ENCODE peak calls at places on chromosomes 12 and 14, in five cellular contexts. Y is neuronal stem cell, F is H9, V is mesenchymal stem cell, G is mesendoderm. Z is an unnamed sample.

GRCh38 chr12:15904378-15904920 is 6.7 kb upstream of the DERA start:
- DNase-seq in Y (no peak), F (no peak), V (no peak), G (no peak), Z (no peak)

GRCh38 chr12:3047961-3048360 is 29.2 kb upstream of the TSPAN9 start:
- DNase-seq in Y (no peak), F (peak), V (no peak), G (no peak), Z (no peak)

GRCh38 chr14:31943861-31944255 is 133.2 kb upstream of the ARHGAP5 start:
- DNase-seq in Y (no peak), F (no peak), V (no peak), G (no peak), Z (no peak)

GRCh38 chr14:104399432-104400155 is 180.0 kb upstream of the C14orf180 start:
- DNase-seq in Y (no peak), F (peak), V (no peak), G (peak), Z (no peak)

GRCh38 chr12:60059180-60059579 is 463.4 kb downstream of the SLC16A7 start:
- DNase-seq in Y (no peak), F (no peak), V (no peak), G (peak), Z (peak)

GRCh38 chr14:51465486-51465885 is 186.2 kb upstream of the FRMD6 start:
- DNase-seq in Y (no peak), F (no peak), V (no peak), G (no peak), Z (no peak)

GRCh38 chr14:22646570-22647254 is 2.6 kb upstream of the OR6J1 start:
- DNase-seq in Y (no peak), F (no peak), V (peak), G (no peak), Z (peak)

GRCh38 chr14:87888136-87888999 is 104.6 kb downstream of the GALC start:
- DNase-seq in Y (no peak), F (peak), V (no peak), G (peak), Z (no peak)

GRCh38 chr12:76890407-76891143 is 11.8 kb upstream of the CSRP2 start:
- DNase-seq in Y (no peak), F (no peak), V (no peak), G (no peak), Z (no peak)

GRCh38 chr12:95623554-95624170 is 72.4 kb upstream of the USP44 start:
- DNase-seq in Y (peak), F (peak), V (peak), G (peak), Z (peak)

GRCh38 chr12:110222027-110222426 is 59.0 kb upstream of the ATP2A2 start:
- DNase-seq in Y (no peak), F (no peak), V (no peak), G (no peak), Z (no peak)

GRCh38 chr14:20652996-20653975 is 11.8 kb upstream of the OR6S1 start:
- DNase-seq in Y (peak), F (peak), V (peak), G (peak), Z (peak)

GRCh38 chr12:121441555-121441954 is 41.6 kb downstream of the RNF34 start:
- DNase-seq in Y (no peak), F (peak), V (no peak), G (peak), Z (no peak)

GRCh38 chr14:39102265-39102968 is 618 bp downstream of the SEC23A start:
- DNase-seq in Y (no peak), F (no peak), V (peak), G (peak), Z (peak)

GRCh38 chr12:119613319-119613936 is 19.9 kb downstream of the TMEM233 start:
- DNase-seq in Y (no peak), F (no peak), V (no peak), G (no peak), Z (peak)

GRCh38 chr14:65604946-65605345 is 192.4 kb downstream of the FUT8 start:
- DNase-seq in Y (no peak), F (no peak), V (no peak), G (no peak), Z (peak)

GRCh38 chr12:110885152-110885840 is 35.1 kb downstream of the MYL2 start:
- DNase-seq in Y (peak), F (no peak), V (no peak), G (no peak), Z (no peak)

GRCh38 chr14:79201545-79202247 is 1009.6 kb downstream of the DIO2 start:
- DNase-seq in Y (no peak), F (no peak), V (no peak), G (no peak), Z (no peak)

GRCh38 chr14:104979758-104980591 is 1.8 kb upstream of the AHNAK2 start:
- DNase-seq in Y (no peak), F (peak), V (no peak), G (no peak), Z (peak)

GRCh38 chr12:57759360-57759980 is 4.6 kb downstream of the MARCHF9 start:
- DNase-seq in Y (no peak), F (peak), V (no peak), G (peak), Z (no peak)

GRCh38 chr12:1217191-1217949 is 226.3 kb downstream of the ERC1 start:
- DNase-seq in Y (peak), F (no peak), V (peak), G (no peak), Z (peak)

GRCh38 chr12:101407438-101408345 is at the start of gene ARL1:
- DNase-seq in Y (peak), F (peak), V (peak), G (peak), Z (peak)

DNA sequence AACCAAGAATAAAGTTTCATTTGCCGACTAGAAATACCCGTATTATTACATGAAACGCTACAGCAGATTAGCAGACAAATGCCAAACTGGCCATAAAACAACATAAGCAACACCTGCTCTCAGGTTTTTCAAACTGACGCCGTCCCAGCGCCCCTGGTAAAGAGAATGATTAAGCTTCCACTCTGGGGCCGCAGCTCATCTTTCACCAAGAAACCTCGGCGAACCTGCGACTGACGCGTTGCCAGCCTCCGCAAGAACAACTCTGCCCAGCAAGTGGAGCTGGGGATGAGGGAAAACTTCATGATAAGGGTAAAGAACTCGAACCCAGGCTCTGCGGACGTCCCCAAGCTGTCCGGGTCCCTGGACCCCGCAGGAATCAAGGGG is 526 bp downstream of the ARL1 start:
- DNase-seq in Y (no peak), F (no peak), V (no peak), G (no peak), Z (no peak)
- H2BK120ac ChIP-seq in Y (no peak), F (no peak), V (no peak), G (no peak), Z (no peak)

GRCh38 chr12:55681142-55682077 is 26.3 kb downstream of the ITGA7 start:
- DNase-seq in Y (peak), F (peak), V (peak), G (peak), Z (peak)

GRCh38 chr12:55684761-55685370 is 22.8 kb downstream of the ITGA7 start:
- DNase-seq in Y (no peak), F (no peak), V (no peak), G (no peak), Z (no peak)

GRCh38 chr12:55683676-55684075 is 24.0 kb downstream of the ITGA7 start:
- DNase-seq in Y (no peak), F (no peak), V (no peak), G (no peak), Z (no peak)

GRCh38 chr12:55679691-55680090 is 28.0 kb downstream of the ITGA7 start:
- DNase-seq in Y (no peak), F (no peak), V (no peak), G (no peak), Z (no peak)

GRCh38 chr12:55682087-55682796 is 25.5 kb downstream of the ITGA7 start:
- DNase-seq in Y (no peak), F (no peak), V (no peak), G (no peak), Z (no peak)
- H2BK5ac ChIP-seq in Y (no peak), F (no peak), V (no peak), G (no peak), Z (no peak)

GRCh38 chr12:54390176-54390667 is 5.7 kb upstream of the ZNF385A start:
- DNase-seq in Y (no peak), F (peak), V (no peak), G (peak), Z (no peak)
- H2BK120ac ChIP-seq in Y (no peak), F (no peak), V (no peak), G (no peak), Z (no peak)

DNA sequence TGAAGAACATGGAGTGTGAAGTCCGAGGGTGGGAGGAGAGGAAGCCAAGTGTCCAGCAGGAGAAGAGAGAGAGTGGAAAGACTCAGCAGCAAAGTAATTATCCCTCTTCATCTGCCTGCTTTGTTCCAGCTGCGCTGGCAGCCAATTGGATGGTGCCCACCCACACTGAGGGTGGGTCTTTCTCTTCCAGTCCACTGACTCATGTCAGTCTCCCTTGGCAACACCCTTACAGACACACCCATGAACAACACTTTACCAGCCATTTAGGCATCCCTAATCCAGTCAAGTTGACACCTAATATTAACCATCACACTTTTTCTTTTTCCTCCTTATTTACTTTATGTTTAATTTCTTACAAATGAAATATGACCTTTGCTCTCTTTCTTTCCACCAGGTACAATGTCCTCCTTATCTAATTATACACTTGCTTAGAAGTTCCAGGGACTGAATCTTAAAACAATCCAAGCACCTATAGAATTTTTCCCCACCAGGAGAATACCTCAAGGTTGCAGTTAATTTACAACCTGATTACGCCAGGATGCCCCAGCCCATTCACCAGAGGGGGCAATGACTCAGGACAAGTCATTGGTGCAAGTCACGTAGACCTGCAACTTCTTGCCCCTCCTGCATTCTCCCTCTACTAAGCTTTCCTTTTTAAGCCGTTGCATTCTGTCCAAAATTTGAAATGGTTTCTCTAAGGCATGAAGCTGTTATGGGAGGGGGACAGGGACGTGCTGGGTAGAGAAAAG is 110.9 kb upstream of the SCAF11 start:
- DNase-seq in Y (no peak), F (no peak), V (no peak), G (peak), Z (no peak)
- H2BK5ac ChIP-seq in Y (no peak), F (no peak), V (no peak), G (no peak), Z (no peak)

DNA sequence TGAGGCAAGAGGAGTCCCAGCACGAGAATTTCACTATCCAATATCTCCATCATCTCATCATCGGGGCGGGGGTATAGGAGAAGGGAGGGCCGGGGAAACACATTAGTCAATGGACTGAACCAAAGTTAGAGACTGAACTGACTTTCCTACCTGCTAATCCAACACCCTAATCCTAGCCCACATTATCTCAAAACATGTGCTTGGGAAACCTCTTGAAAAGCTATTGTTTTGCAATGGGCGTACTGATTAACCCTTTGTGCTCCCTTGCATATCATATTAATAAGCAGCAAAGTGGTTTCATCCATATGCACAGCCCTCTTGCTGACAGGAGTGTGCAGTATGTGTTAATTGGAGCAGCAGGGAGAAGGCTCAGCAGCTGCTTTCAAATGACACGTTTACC is 125.7 kb upstream of the GRIP1 start:
- DNase-seq in Y (no peak), F (no peak), V (no peak), G (no peak), Z (no peak)
- H2BK120ac ChIP-seq in Y (no peak), F (no peak), V (no peak), G (no peak), Z (no peak)

GRCh38 chr14:35385042-35385839 is 19.3 kb downstream of the NFKBIA start:
- DNase-seq in Y (no peak), F (no peak), V (peak), G (no peak), Z (peak)
- H2BK5ac ChIP-seq in Y (peak), F (no peak), V (peak), G (no peak), Z (peak)

DNA sequence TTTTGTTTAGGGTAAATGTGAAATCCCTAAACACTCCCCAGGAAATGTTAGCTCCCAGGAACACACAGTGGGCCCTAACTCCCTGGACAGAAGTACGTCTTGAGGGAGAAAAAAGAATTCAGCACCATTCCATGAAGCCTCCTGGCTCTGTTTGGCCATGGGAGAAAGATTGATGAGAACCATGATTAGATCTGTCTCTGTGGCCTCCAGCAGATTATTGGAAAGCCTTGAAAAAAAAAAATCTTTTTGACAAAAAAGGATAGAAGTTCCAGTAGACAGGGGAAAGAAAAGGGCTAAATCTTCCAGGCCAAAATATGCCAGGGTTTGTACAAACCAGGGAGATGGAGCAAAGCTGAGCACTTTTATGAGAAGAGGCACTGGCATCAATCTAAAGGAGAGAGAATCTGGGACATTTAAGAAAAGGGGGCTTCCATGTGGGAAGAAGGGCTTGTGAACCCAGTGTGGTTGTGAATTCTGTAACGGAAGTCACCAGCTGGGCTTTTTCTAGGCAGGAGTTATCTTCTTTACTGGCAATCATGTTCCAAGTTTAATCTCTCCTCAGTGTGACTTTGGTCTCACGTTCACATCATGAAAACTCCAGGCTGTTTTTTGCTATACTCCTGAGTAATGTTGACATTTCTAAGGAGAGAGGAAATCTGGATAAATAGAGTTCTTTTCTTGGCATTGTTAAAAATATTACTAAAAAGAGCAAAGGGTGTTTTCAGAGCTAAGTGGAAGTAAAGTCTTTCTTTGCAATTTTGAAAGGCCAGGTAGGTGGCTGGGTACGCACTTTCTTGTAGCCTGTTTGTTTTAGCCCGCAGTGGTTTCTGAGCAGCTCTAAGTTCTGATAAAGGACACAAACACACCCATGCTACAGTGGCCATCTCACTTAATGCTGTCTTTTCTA is 426.7 kb downstream of the RAD51B start:
- DNase-seq in Y (no peak), F (no peak), V (no peak), G (peak), Z (no peak)
- H2BK120ac ChIP-seq in Y (no peak), F (no peak), V (peak), G (no peak), Z (peak)

GRCh38 chr12:108560321-108560721 is 652 bp downstream of the SART3 start:
- DNase-seq in Y (no peak), F (no peak), V (peak), G (peak), Z (peak)
- H2BK5ac ChIP-seq in Y (no peak), F (no peak), V (no peak), G (no peak), Z (no peak)

GRCh38 chr12:125185311-125185739 is 120.1 kb downstream of the AACS start:
- DNase-seq in Y (peak), F (peak), V (no peak), G (peak), Z (no peak)
- H2BK120ac ChIP-seq in Y (peak), F (no peak), V (no peak), G (no peak), Z (no peak)